ENCODE peak calls at places on chromosomes 11 and 22, in six cellular contexts. M is lower leg skin, T is right lobe of liver, Z is ovary, I is Peyer's patch, D is NB4. G is an unnamed sample.

GRCh38 chr11:102367364-102367763 is 20.4 kb downstream of the BIRC2 start:
- DNase-seq in M (no peak), T (no peak), Z (no peak), I (no peak), D (peak; percentile 35), G (no peak)

GRCh38 chr11:10451399-10452116 is 3.5 kb upstream of the AMPD3 start:
- DNase-seq in M (no peak), T (no peak), Z (no peak), I (no peak), D (peak; percentile 93), G (no peak)

GRCh38 chr22:25822344-25822743 is 80.4 kb downstream of the MYO18B start:
- DNase-seq in M (no peak), T (no peak), Z (no peak), I (no peak), D (no peak), G (no peak)

GRCh38 chr11:33195391-33196190 is 34.3 kb upstream of the CSTF3 start:
- DNase-seq in M (no peak), T (no peak), Z (no peak), I (no peak), D (peak; percentile 31), G (no peak)

GRCh38 chr22:49814856-49815255 is 12.8 kb downstream of the BRD1 start:
- DNase-seq in M (no peak), T (no peak), Z (no peak), I (no peak), D (no peak), G (no peak)

GRCh38 chr11:106724293-106724892 is 293.9 kb downstream of the GUCY1A2 start:
- DNase-seq in M (no peak), T (no peak), Z (no peak), I (no peak), D (peak; percentile 4), G (no peak)

GRCh38 chr11:55357560-55358184 is 10.1 kb upstream of the OR4A15 start:
- DNase-seq in M (no peak), T (no peak), Z (no peak), I (no peak), D (peak; percentile 70), G (no peak)

GRCh38 chr11:63869686-63870085 is 30.8 kb downstream of the MARK2 start:
- DNase-seq in M (no peak), T (no peak), Z (no peak), I (no peak), D (peak; percentile 82), G (no peak)

GRCh38 chr22:19718255-19719054 is 4.2 kb downstream of the SEPTIN5 start:
- DNase-seq in M (no peak), T (no peak), Z (no peak), I (no peak), D (peak; percentile 72), G (no peak)

GRCh38 chr11:36073411-36074203 is 129.7 kb downstream of the LDLRAD3 start:
- DNase-seq in M (no peak), T (peak; percentile 40), Z (peak; percentile 66), I (no peak), D (no peak), G (no peak)

GRCh38 chr11:65864758-65865471 is 4.7 kb downstream of the MUS81 start:
- DNase-seq in M (no peak), T (no peak), Z (peak; percentile 24), I (no peak), D (no peak), G (no peak)
- TF ChIP-seq POLR2A in M (no peak), T (no peak), Z (no peak), I (no peak), D (no peak), G (no peak)

DNA sequence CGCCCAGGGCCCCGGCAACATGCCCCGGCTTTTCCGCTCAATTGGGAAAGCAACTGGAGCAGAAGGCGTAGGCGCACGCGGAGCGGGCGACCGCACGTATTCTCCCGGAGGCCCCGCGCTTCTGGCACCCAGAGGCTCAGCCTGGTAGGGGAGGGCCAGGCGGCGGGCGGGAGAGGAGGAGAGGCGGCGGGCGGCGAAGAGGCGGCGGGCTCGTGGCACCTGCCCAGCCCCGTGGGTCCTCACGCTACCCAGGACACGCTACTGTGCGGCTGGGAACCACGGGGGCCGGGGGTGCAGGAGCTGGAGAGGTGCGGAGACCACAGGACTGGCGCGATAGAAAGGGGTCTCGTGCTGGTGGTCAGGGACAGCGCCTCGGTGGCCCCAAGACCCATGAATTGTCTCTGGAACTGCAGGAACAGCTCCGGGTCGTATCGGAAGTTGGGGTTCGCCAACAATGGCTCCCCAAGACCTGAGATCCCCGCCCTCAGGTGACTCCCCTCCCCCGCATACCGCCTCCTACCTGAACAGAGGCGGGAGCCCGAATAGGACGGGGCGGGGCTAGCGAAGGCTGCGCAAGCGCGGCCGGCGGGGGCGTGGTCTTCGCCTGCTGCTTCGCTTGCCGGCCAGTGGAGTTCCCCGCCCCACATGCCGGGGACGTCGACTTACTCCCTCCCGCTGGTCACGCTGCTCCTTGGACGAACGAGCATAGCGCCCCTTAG is at the start of gene SLC37A4:
- DNase-seq in M (peak; percentile 99), T (peak; percentile 99), Z (peak; percentile 98), I (peak; percentile 100), D (peak; percentile 99), G (peak; percentile 98)
- TF ChIP-seq POLR2A in M (no peak), T (peak; percentile 64), Z (no peak), I (peak; percentile 51), D (peak; percentile 75), G (peak; percentile 20)

DNA sequence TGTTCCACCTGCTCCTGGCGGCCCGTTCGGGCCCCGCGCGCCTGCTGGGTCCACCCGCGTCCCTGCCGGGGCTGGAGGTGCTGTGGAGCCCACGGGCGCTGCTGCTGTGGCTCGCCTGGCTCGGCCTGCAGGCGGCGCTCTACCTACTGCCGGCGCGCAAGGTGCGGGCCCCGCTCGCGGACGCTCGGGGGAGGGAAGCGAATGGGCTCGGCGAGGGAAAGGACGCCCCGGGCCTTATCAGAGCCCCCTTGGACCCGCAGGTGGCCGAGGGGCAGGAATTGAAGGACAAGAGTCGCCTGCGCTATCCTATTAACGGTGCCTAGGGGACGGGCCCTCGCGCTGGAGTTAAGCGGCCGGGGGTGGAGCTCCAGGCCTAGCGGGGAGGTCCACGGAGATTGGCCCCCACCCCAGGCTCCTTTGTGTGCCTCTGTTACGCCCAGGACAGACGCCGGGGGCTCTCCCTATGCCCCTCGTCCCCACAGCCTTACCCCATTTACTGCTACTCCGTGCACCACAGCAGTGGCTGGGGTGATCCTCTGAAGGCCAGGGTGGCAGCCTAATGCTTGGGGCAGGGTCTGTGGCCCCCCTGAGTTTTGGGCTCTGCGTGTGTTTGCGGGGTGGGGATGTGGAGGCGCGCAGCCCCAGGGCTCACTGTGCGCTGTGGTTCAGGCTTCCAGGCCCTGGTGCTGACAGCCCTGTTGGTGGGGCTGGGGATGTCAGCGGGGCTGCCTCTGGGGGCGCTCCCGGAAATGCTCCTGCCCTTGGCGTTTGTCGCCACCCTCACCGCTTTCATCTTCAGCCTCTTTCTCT is 1.1 kb downstream of the TM7SF2 start:
- DNase-seq in M (no peak), T (peak; percentile 75), Z (peak; percentile 78), I (peak; percentile 85), D (peak; percentile 74), G (peak; percentile 73)
- TF ChIP-seq POLR2A in M (no peak), T (peak; percentile 15), Z (no peak), I (no peak), D (no peak), G (no peak)

GRCh38 chr11:60790726-60791125 is 5.6 kb downstream of the MS4A10 start:
- DNase-seq in M (no peak), T (no peak), Z (no peak), I (peak; percentile 15), D (no peak), G (no peak)
- TF ChIP-seq POLR2A in M (no peak), T (no peak), Z (no peak), I (no peak), D (no peak), G (no peak)

DNA sequence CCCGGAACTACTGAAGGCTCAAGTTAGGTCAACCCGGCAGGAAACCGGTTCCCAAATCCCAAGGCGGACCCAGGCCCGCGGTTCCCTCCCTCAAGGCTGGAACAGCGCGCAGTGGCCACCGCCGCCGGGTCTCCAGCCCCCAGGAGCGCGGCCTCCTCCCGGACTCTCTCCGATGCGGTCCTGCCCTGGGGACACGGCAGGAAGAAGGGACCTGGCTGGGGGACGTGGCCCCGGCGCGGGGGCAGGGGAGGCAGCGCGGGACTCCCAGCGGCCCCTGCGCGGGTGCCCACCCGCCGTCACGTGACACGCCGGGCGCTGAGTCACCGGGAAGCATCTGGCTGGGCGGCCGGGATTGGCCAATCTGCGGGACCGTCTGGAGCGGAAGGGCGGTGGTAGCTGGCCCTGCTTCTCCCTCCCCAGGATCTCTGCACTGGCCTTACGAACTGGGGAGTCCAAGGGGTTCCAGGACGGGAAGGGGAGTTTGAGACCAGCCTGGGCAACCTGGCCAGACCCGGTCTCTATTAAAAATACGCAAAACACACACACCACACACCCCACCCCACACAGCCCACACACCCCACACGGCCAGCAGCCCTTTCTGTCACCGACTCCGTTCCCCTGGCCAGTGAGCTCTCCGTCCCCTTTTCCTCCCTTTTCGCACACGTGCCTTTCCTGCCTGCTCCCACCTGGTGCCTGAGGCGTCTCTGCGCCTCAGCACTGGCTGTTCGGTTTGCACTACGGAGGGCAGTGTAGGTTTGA is 21.4 kb upstream of the MALAT1 start:
- DNase-seq in M (peak; percentile 99), T (peak; percentile 98), Z (peak; percentile 97), I (peak; percentile 99), D (peak; percentile 99), G (peak; percentile 91)
- TF ChIP-seq POLR2A in M (no peak), T (peak; percentile 97), Z (peak; percentile 93), I (peak; percentile 87), D (peak; percentile 82), G (peak; percentile 82)

G was measured in GM12891.